ENCODE peak calls at places on chromosomes 3 and 15, in ten cellular contexts. R, C, K, L, Z, X, A, S, H and O are unnamed samples.
A peak's percentile ranks its signal among the peaks of the same experiment; 100 is the strongest.

GRCh38 chr3:138949002-138949418 is 2.0 kb downstream of the FOXL2NB start:
- DNase-seq in Z (no peak), X (no peak), A (no peak), K (no peak), C (no peak), R (no peak), L (no peak), H (no peak), S (no peak), O (no peak)

GRCh38 chr3:43062556-43063040 is 43.3 kb downstream of the POMGNT2 start:
- DNase-seq in R (no peak), Z (peak; percentile 6), A (no peak), S (no peak), K (no peak), L (no peak), X (no peak), C (no peak), H (no peak), O (no peak)

GRCh38 chr15:39786444-39787056 is 3.9 kb upstream of the FSIP1 start:
- DNase-seq in R (no peak), A (peak; percentile 44), Z (peak; percentile 67), K (no peak), C (no peak), S (no peak), X (peak; percentile 44), L (no peak), H (no peak), O (no peak)

GRCh38 chr3:113516115-113516505 is 1.2 kb upstream of the SPICE1 start:
- DNase-seq in S (no peak), L (no peak), H (no peak), X (peak; percentile 72), R (no peak), C (no peak), K (no peak), A (no peak), Z (no peak), O (no peak)

GRCh38 chr15:55588070-55588817 is at the start of gene PYGO1:
- DNase-seq in K (peak; percentile 28), L (peak; percentile 79), R (peak; percentile 51), X (peak; percentile 78), H (peak; percentile 4), A (peak; percentile 28), C (peak; percentile 48), S (peak; percentile 58), Z (peak; percentile 64), O (peak; percentile 25)

GRCh38 chr3:52721002-52721741 is 15.3 kb downstream of the SPCS1 start:
- DNase-seq in R (peak; percentile 62), S (no peak), C (no peak), H (peak; percentile 8), X (no peak), K (no peak), L (no peak), A (no peak), Z (no peak), O (no peak)

GRCh38 chr3:11820540-11821041 is 26.1 kb downstream of the TAMM41 start:
- DNase-seq in X (peak; percentile 5), Z (peak; percentile 51), S (no peak), A (no peak), C (peak; percentile 37), K (no peak), L (no peak), H (no peak), R (no peak), O (no peak)

GRCh38 chr3:196111939-196112386 is 30.1 kb upstream of the TFRC start:
- DNase-seq in H (peak; percentile 14), S (no peak), A (no peak), Z (peak; percentile 3), R (no peak), K (no peak), X (no peak), C (no peak), L (no peak), O (no peak)

GRCh38 chr3:195906865-195907729 is 1.3 kb downstream of the TNK2 start:
- DNase-seq in S (peak; percentile 76), C (peak; percentile 62), Z (no peak), L (no peak), X (no peak), K (peak; percentile 59), R (peak; percentile 82), A (no peak), H (peak; percentile 69), O (no peak)

GRCh38 chr3:87311309-87311708 is 34.9 kb upstream of the POU1F1 start:
- DNase-seq in X (no peak), K (no peak), S (no peak), R (no peak), A (no peak), H (no peak), C (no peak), Z (no peak), L (no peak), O (no peak)

GRCh38 chr3:127135241-127136023 is 57.5 kb upstream of the PRR23E start:
- DNase-seq in X (no peak), S (no peak), A (no peak), L (peak; percentile 55), K (peak; percentile 16), C (no peak), Z (no peak), R (no peak), H (no peak), O (no peak)

GRCh38 chr15:88144921-88145320 is 111.6 kb downstream of the NTRK3 start:
- DNase-seq in K (no peak), X (no peak), Z (no peak), A (no peak), R (no peak), L (no peak), H (no peak), S (no peak), C (no peak), O (no peak)

GRCh38 chr3:120274739-120275167 is 10.3 kb downstream of the GPR156 start:
- DNase-seq in L (no peak), K (no peak), A (peak; percentile 42), S (no peak), H (no peak), C (peak; percentile 61), R (no peak), Z (no peak), X (peak; percentile 21), O (no peak)

GRCh38 chr3:117786339-117786738 is 1076.8 kb downstream of the TUSC7 start:
- DNase-seq in X (no peak), S (no peak), K (no peak), A (no peak), H (no peak), C (no peak), R (no peak), L (no peak), Z (no peak), O (no peak)

GRCh38 chr3:150411106-150411460 is 3.0 kb downstream of the TSC22D2 start:
- DNase-seq in H (no peak), R (no peak), A (no peak), Z (no peak), S (no peak), K (no peak), L (no peak), C (no peak), X (no peak), O (no peak)

GRCh38 chr3:133248389-133248788 is 151.5 kb upstream of the BFSP2 start:
- DNase-seq in R (no peak), A (no peak), Z (no peak), X (no peak), L (no peak), H (no peak), S (no peak), C (no peak), K (no peak), O (no peak)

GRCh38 chr3:152516195-152516594 is 247.5 kb downstream of the MBNL1 start:
- DNase-seq in C (no peak), R (no peak), L (no peak), Z (no peak), S (no peak), K (no peak), H (no peak), X (no peak), A (no peak), O (no peak)